ENCODE peak calls at places on chromosome 15, in five cellular contexts. J is astrocyte, P is WTC11, B is fibroblast of mammary gland, C is psoas muscle. E is an unnamed sample.

GRCh38 chr15:70259030-70259424 is 161.3 kb upstream of the TLE3 start:
- DNase-seq in J (peak), C (peak), B (peak), P (no peak), E (peak)

GRCh38 chr15:43872416-43873020 is 45.7 kb downstream of the WDR76 start:
- DNase-seq in J (peak), B (peak), P (peak), C (no peak), E (peak)

GRCh38 chr15:98503970-98504369 is 144.4 kb upstream of the IGF1R start:
- DNase-seq in P (no peak), J (no peak), B (peak), C (no peak), E (peak)

GRCh38 chr15:63389902-63390301 is 8.3 kb upstream of the CA12 start:
- DNase-seq in J (no peak), B (no peak), C (no peak), P (no peak), E (no peak)

GRCh38 chr15:93997071-93997658 is 234.2 kb upstream of the MCTP2 start:
- DNase-seq in C (no peak), B (peak), P (no peak), J (no peak), E (peak)

GRCh38 chr15:51298656-51299055 is 39.7 kb downstream of the CYP19A1 start:
- DNase-seq in P (no peak), B (no peak), J (peak), C (no peak), E (no peak)

GRCh38 chr15:43329222-43329959 is 982 bp downstream of the LCMT2 start:
- DNase-seq in C (no peak), P (peak), J (peak), B (peak), E (peak)

GRCh38 chr15:40466426-40467259 is 4.1 kb upstream of the CHST14 start:
- DNase-seq in C (peak), P (no peak), J (no peak), B (no peak), E (no peak)

GRCh38 chr15:63232400-63232799 is 43.0 kb downstream of the RAB8B start:
- DNase-seq in P (no peak), C (no peak), J (no peak), B (no peak), E (no peak)

GRCh38 chr15:66092053-66092976 is 161.2 kb downstream of the MEGF11 start:
- DNase-seq in C (no peak), P (no peak), B (no peak), J (no peak), E (no peak)

GRCh38 chr15:85404922-85405293 is 24.5 kb downstream of the AKAP13 start:
- DNase-seq in B (peak), J (peak), P (no peak), C (no peak), E (no peak)

GRCh38 chr15:91258436-91258779 is 158.4 kb downstream of the SV2B start:
- DNase-seq in P (peak), B (no peak), C (no peak), J (no peak), E (no peak)

GRCh38 chr15:98996169-98996568 is 11.4 kb downstream of the PGPEP1L start:
- DNase-seq in B (no peak), C (no peak), P (no peak), J (no peak), E (no peak)

GRCh38 chr15:38029741-38030140 is 95.3 kb downstream of the TMCO5A start:
- DNase-seq in J (peak), P (no peak), C (no peak), B (peak), E (no peak)

GRCh38 chr15:57455969-57456368 is 79.7 kb downstream of the CGNL1 start:
- DNase-seq in P (no peak), C (no peak), B (no peak), J (no peak), E (no peak)

GRCh38 chr15:77959094-77959879 is 118.2 kb downstream of the TBC1D2B start:
- DNase-seq in J (peak), C (peak), P (peak), B (peak), E (peak)

GRCh38 chr15:78061963-78062427 is 15.5 kb downstream of the TBC1D2B start:
- DNase-seq in B (peak), J (peak), P (peak), C (no peak), E (peak)

GRCh38 chr15:22839046-22839705 is 710 bp downstream of the NIPA2 start:
- DNase-seq in B (no peak), J (peak), C (no peak), P (no peak), E (no peak)

GRCh38 chr15:98799461-98799971 is 151.2 kb downstream of the IGF1R start:
- DNase-seq in B (no peak), C (no peak), J (no peak), P (peak), E (no peak)

GRCh38 chr15:51022206-51022605 is 72.5 kb downstream of the TNFAIP8L3 start:
- DNase-seq in P (no peak), C (no peak), B (peak), J (no peak), E (no peak)

GRCh38 chr15:70036585-70037343 is 61.0 kb downstream of the TLE3 start:
- DNase-seq in B (no peak), P (no peak), C (no peak), J (no peak), E (no peak)

GRCh38 chr15:76642671-76643070 is 262.5 kb downstream of the SCAPER start:
- DNase-seq in B (peak), J (no peak), C (no peak), P (no peak), E (no peak)
- TF ChIP-seq CTCF in B (peak), J (peak), C (peak), P (peak), E (peak)

DNA sequence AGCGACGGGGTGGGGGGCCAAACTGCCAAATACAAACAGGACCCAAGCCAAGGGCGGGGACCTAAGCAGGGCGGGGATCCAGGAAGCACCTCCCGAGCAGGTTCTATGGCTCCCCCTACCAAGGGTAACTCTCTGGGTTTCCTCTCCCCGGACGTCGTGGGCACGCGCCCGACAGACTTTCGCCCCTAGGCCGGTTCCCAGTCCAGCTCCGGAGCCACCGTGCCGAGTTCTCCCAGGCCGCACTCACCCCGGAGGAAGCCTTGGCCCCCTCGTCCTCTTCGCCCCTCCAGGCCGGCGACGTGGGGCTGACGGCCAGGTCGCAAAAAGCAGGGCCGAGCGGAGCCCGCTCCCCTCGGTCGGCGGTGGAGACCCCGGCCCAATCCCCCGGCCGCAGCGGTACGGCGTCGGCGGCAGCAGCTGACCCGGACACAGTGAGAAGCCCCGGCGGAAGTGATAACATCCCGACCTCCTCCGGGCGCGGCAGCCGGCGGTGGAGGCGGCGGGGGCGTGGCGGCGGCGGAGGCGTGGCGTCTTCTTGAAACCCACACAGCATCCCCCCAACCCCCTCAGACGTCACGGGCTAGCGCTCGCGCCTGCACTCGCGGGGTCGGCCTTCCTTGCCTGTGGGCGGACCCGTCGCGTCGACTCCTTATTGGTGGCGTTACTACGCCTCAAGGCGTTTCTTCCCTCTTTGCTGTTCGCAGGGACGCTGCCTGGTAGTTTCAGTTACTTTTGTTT is at the start of gene BNIP2:
- DNase-seq in B (peak), C (peak), P (peak), J (peak), E (peak)
- TF ChIP-seq CTCF in B (no peak), C (no peak), P (no peak), J (no peak), E (peak)

DNA sequence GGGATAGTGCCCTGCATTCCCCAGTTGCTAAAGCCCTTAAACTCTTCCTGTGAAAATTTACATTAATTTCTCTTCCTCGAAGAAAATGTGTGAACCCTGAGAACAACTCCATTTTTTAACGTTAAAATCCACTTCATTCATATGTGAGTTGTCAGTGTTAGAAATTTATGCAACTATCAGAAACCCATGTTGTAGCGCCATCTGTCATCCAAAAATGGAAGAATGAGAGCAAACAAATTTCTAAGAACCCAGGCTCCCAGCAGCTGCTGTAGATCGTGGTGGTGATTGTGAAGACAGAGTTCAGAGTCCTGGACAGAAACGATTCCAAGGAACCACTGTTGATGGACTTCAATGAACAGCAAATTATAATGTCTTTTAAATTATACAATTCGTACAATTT is 179.7 kb upstream of the NDN start:
- DNase-seq in P (no peak), B (peak), C (no peak), J (no peak), E (no peak)
- TF ChIP-seq CTCF in P (no peak), B (peak), C (no peak), J (no peak), E (peak)

GRCh38 chr15:71575474-71576045 is 234.8 kb upstream of the NR2E3 start:
- DNase-seq in C (no peak), B (peak), J (no peak), P (no peak), E (peak)
- TF ChIP-seq CTCF in C (peak), B (peak), J (peak), P (no peak), E (peak)

GRCh38 chr15:80991446-80991845 is 1.8 kb upstream of the MESD start:
- DNase-seq in P (no peak), J (no peak), C (peak), B (peak), E (no peak)
- TF ChIP-seq CTCF in P (no peak), J (no peak), C (no peak), B (peak), E (no peak)

DNA sequence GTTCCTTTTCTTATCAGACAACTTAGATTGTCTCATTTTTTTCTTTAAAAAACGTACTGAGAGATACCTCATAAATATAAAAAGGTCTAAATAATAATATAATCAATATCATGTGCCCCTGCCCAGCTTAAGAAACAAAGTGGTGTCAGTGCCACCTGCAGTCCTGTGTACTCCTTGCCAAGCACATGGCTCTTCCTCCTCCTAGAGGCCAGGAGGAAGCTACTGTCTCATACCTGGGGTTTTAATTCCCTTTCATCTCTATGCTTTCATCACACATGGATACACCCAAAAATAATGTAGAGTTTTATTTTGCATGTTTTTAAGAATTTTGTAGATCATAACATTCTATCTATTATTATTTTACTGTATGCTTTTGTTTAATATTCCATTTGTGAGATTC is 98.6 kb upstream of the C15orf61 start:
- DNase-seq in P (no peak), J (no peak), B (no peak), C (no peak), E (no peak)
- TF ChIP-seq CTCF in P (no peak), J (no peak), B (no peak), C (no peak), E (no peak)

E was measured in HFFc6.